ENCODE peak calls at places on chromosome 18, in four cellular contexts. O is K562, P is A549, K is HepG2. C is an unnamed sample.

GRCh38 chr18:51624311-51624710 is 426.8 kb upstream of the MEX3C start:
- DNase-seq in O (no peak), P (no peak), K (no peak), C (no peak)

GRCh38 chr18:12238861-12239260 is 15.3 kb upstream of the CIDEA start:
- DNase-seq in O (no peak), P (no peak), K (no peak), C (no peak)

GRCh38 chr18:8450013-8450412 is 159.2 kb upstream of the RAB12 start:
- DNase-seq in O (peak; percentile 53), P (peak; percentile 17), K (no peak), C (no peak)

GRCh38 chr18:7645756-7646155 is 78.6 kb downstream of the PTPRM start:
- DNase-seq in O (no peak), P (peak; percentile 22), K (no peak), C (no peak)

GRCh38 chr18:46174317-46175039 is 70.3 kb downstream of the HAUS1 start:
- DNase-seq in O (peak; percentile 30), P (no peak), K (no peak), C (no peak)

GRCh38 chr18:3151379-3152264 is 68.1 kb downstream of the MYOM1 start:
- DNase-seq in O (peak; percentile 63), P (peak; percentile 30), K (peak; percentile 36), C (no peak)

GRCh38 chr18:49944681-49945080 is 131.3 kb upstream of the ACAA2 start:
- DNase-seq in O (peak; percentile 5), P (peak; percentile 10), K (no peak), C (no peak)

GRCh38 chr18:51097046-51097822 is 67.2 kb downstream of the SMAD4 start:
- DNase-seq in O (no peak), P (no peak), K (no peak), C (no peak)

GRCh38 chr18:44789704-44790103 is 109.0 kb downstream of the SETBP1 start:
- DNase-seq in O (no peak), P (peak; percentile 12), K (peak; percentile 43), C (no peak)

GRCh38 chr18:54957295-54957694 is 2.0 kb downstream of the CCDC68 start:
- DNase-seq in O (no peak), P (no peak), K (peak; percentile 40), C (no peak)

GRCh38 chr18:9619545-9619944 is 5.2 kb upstream of the PPP4R1 start:
- DNase-seq in O (no peak), P (no peak), K (no peak), C (no peak)

GRCh38 chr18:69941183-69941582 is 6.5 kb downstream of the CD226 start:
- DNase-seq in O (no peak), P (no peak), K (no peak), C (no peak)

GRCh38 chr18:42192251-42193248 is 237.5 kb downstream of the PIK3C3 start:
- DNase-seq in O (no peak), P (peak; percentile 66), K (peak; percentile 85), C (no peak)

GRCh38 chr18:49668583-49669290 is 106.9 kb downstream of the LIPG start:
- DNase-seq in O (no peak), P (no peak), K (peak; percentile 23), C (no peak)

GRCh38 chr18:7259482-7259881 is 28.6 kb downstream of the LRRC30 start:
- DNase-seq in O (no peak), P (no peak), K (no peak), C (no peak)

GRCh38 chr18:74949611-74950010 is 259.3 kb downstream of the PTGR3 start:
- DNase-seq in O (no peak), P (no peak), K (no peak), C (no peak)

GRCh38 chr18:67733094-67733493 is 216.6 kb upstream of the DSEL start:
- DNase-seq in O (no peak), P (no peak), K (no peak), C (no peak)

GRCh38 chr18:63970803-63971191 is 916 bp downstream of the SERPINB8 start:
- DNase-seq in O (no peak), P (no peak), K (no peak), C (no peak)

GRCh38 chr18:45663646-45664045 is 48.4 kb downstream of the SLC14A2 start:
- DNase-seq in O (no peak), P (no peak), K (no peak), C (no peak)

GRCh38 chr18:41145526-41145925 is 809.5 kb upstream of the PIK3C3 start:
- DNase-seq in O (no peak), P (no peak), K (no peak), C (no peak)

GRCh38 chr18:676747-677544 is 19.5 kb downstream of the TYMS start:
- DNase-seq in O (no peak), P (no peak), K (no peak), C (no peak)

GRCh38 chr18:42261731-42262130 is 306.7 kb downstream of the PIK3C3 start:
- DNase-seq in O (no peak), P (no peak), K (no peak), C (no peak)

GRCh38 chr18:45850021-45850420 is 24.5 kb downstream of the SIGLEC15 start:
- DNase-seq in O (no peak), P (peak; percentile 20), K (no peak), C (peak; percentile 40)

GRCh38 chr18:52572036-52572750 is 232.2 kb downstream of the DCC start:
- DNase-seq in O (no peak), P (peak; percentile 31), K (no peak), C (no peak)

GRCh38 chr18:35089382-35089781 is 48.2 kb downstream of the MAPRE2 start:
- DNase-seq in O (no peak), P (no peak), K (no peak), C (no peak)

GRCh38 chr18:12299862-12300261 is 8.2 kb upstream of the TUBB6 start:
- DNase-seq in O (no peak), P (no peak), K (no peak), C (no peak)

GRCh38 chr18:43465483-43465882 is 188.2 kb upstream of the SYT4 start:
- DNase-seq in O (no peak), P (no peak), K (no peak), C (no peak)

GRCh38 chr18:48219429-48220145 is 189.6 kb downstream of the ZBTB7C start:
- DNase-seq in O (no peak), P (no peak), K (no peak), C (no peak)

DNA sequence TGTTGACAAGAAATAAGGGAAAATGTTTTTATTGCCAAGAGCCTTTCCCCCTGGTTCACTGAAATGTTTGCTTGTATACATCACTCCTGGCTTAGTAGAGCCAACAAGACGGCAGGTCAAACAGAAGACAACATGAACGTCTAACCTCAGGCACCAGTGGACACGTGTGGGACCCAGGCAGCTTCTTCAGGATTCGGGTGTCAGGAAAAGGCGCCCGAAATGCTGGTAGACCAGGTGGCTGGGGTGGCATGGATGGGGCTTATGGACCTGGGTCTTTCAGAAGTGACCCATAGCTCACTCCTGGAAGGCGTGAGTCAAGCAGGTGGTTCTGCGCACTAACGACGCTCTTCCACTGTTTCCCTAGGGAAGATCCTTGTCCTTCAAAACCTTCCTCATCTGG is 23.3 kb upstream of the NFATC1 start:
- DNase-seq in O (no peak), P (no peak), K (no peak), C (no peak)
- TF ChIP-seq JUNB in O (no peak), P (no peak), K (no peak), C (no peak)

GRCh38 chr18:13626544-13626908 is 99.8 kb downstream of the FAM210A start:
- DNase-seq in O (no peak), P (no peak), K (no peak), C (no peak)
- H3K4me1 ChIP-seq in O (no peaks in the 10 kb centered on the region), P (peaks cover 5% of the 10 kb centered on the region), K (peaks cover 5% of the 10 kb centered on the region), C (peaks cover 5% of the 10 kb centered on the region)

DNA sequence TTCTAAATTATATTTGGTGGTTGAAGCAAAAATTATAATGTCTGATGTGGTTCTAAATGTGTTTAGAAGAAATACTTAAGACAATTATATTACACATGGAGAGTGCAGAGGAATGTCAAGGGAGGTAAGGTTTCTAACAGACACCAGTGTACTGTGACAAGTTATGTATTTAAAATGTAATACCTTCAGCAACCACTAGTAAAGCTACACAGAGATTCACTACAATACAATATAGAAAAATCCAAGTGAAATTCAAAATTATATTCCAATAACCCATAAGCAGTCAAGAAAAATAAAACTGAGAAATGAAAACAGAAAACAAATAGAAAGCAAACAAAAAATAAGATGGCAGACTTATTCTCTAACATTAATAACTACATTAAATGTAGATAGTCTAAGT is 249.5 kb upstream of the KLHL14 start:
- DNase-seq in O (no peak), P (no peak), K (no peak), C (no peak)
- TF ChIP-seq RFX5 in O (no peak), P (no peak), K (no peak), C (no peak)

DNA sequence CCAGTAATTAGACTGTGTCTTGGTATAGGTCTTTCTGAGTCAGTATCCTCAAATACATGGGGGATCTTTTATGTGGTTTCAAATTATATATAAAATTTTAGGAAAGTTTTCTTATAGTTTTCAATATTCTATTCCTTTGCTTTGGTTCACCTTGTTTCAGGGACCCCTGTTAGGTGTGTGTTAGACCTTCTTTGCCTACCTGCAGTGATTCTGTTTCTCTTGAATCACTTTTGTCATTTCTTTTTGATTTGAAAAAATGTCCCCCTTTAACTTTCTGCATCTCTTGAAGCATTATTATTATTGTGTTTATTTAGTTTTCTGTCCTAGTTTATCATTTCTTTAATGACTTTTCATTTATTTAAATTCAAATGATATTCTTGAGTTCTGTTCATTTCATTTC is 98.7 kb downstream of the FHOD3 start:
- DNase-seq in O (no peak), P (peak; percentile 3), K (no peak), C (no peak)
- TF ChIP-seq JUNB in O (no peak), P (no peak), K (no peak), C (no peak)

GRCh38 chr18:23453657-23454011 is 547 bp downstream of the RIOK3 start:
- DNase-seq in O (no peak), P (peak; percentile 31), K (peak; percentile 23), C (no peak)
- H3K4me1 ChIP-seq in O (peaks cover 22% of the 10 kb centered on the region), P (peaks cover 16% of the 10 kb centered on the region), K (peaks cover 44% of the 10 kb centered on the region), C (peaks cover 14% of the 10 kb centered on the region)

DNA sequence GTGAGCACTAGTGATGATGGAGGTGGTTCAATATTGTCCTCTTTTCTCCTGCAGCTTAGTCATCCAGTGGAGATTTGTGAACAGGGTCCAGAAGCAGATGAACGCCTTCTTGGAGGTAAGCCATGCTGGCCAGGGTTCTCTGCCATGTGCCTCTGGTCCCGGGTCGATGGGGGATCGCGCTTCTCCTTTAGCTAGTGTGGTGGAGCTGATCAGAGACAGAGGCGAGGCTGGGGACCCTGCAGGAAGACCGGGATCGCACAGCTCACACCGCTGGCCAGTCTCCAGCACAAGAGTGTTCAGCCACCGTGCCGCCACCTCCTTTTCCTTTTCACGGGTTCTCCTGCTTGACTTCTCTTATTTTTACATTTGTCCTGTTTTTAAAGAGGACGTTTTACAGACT is 243.4 kb downstream of the ALPK2 start:
- DNase-seq in O (no peak), P (no peak), K (no peak), C (no peak)
- TF ChIP-seq RFX5 in O (no peak), P (no peak), K (no peak), C (no peak)